ENCODE peak calls at places on chromosomes 5 and 9, in nine cellular contexts. X, N, P, U, O, L, Q, T and S are unnamed samples.

GRCh38 chr9:134494905-134495304 is 146.7 kb upstream of the COL5A1 start:
- DNase-seq in T (no peak), X (no peak), L (no peak), N (no peak), U (no peak), O (no peak), P (no peak), Q (no peak), S (no peak)

GRCh38 chr5:178077751-178078150 is 35.6 kb upstream of the N4BP3 start:
- DNase-seq in L (peak), U (no peak), P (no peak), O (no peak), T (peak), N (no peak), Q (no peak), X (no peak), S (no peak)

GRCh38 chr5:73960023-73960422 is 334.0 kb downstream of the ARHGEF28 start:
- DNase-seq in T (no peak), Q (no peak), X (no peak), U (no peak), P (no peak), N (no peak), L (no peak), O (no peak), S (no peak)

GRCh38 chr5:101176605-101177004 is 273.5 kb upstream of the ST8SIA4 start:
- DNase-seq in N (no peak), Q (no peak), L (no peak), P (no peak), U (no peak), X (no peak), O (no peak), T (no peak), S (no peak)

GRCh38 chr9:94746541-94747505 is 20.3 kb downstream of the AOPEP start:
- DNase-seq in N (no peak), T (no peak), P (no peak), L (no peak), U (no peak), X (no peak), O (no peak), Q (no peak), S (no peak)

GRCh38 chr9:35271637-35272036 is 109.8 kb downstream of the UNC13B start:
- DNase-seq in O (no peak), L (no peak), X (no peak), T (no peak), P (no peak), N (no peak), U (no peak), Q (no peak), S (peak)

GRCh38 chr9:88835038-88835466 is 156.2 kb upstream of the S1PR3 start:
- DNase-seq in T (no peak), N (peak), X (peak), L (no peak), O (no peak), Q (no peak), U (no peak), P (no peak), S (no peak)

GRCh38 chr5:167254150-167254549 is 1037.3 kb upstream of the WWC1 start:
- DNase-seq in N (no peak), O (no peak), X (no peak), L (peak), U (no peak), P (no peak), Q (no peak), T (peak), S (no peak)

GRCh38 chr5:36635721-36636390 is 29.4 kb downstream of the SLC1A3 start:
- DNase-seq in O (no peak), X (no peak), L (no peak), T (no peak), Q (no peak), P (no peak), N (peak), U (no peak), S (peak)

GRCh38 chr9:133461975-133462374 is 2.2 kb downstream of the CACFD1 start:
- DNase-seq in U (no peak), P (no peak), N (no peak), T (no peak), Q (no peak), L (no peak), X (no peak), O (no peak), S (no peak)

GRCh38 chr5:172002310-172002709 is 4.1 kb downstream of the FBXW11 start:
- DNase-seq in O (no peak), L (peak), P (no peak), N (no peak), Q (no peak), X (peak), T (peak), U (no peak), S (peak)

GRCh38 chr5:36489505-36489904 is 116.9 kb upstream of the SLC1A3 start:
- DNase-seq in Q (no peak), P (no peak), T (no peak), L (no peak), O (no peak), N (no peak), X (no peak), U (no peak), S (no peak)

GRCh38 chr5:127666043-127666716 is 17.3 kb downstream of the CTXN3 start:
- DNase-seq in P (no peak), T (no peak), Q (no peak), O (no peak), U (no peak), N (no peak), L (no peak), X (peak), S (no peak)

GRCh38 chr5:7320641-7321170 is 75.2 kb upstream of the ADCY2 start:
- DNase-seq in P (no peak), L (no peak), X (no peak), U (no peak), N (no peak), O (no peak), T (no peak), Q (no peak), S (no peak)

GRCh38 chr5:174511711-174512253 is 212.6 kb upstream of the MSX2 start:
- DNase-seq in N (no peak), X (no peak), T (no peak), O (no peak), Q (no peak), P (no peak), L (no peak), U (no peak), S (no peak)

GRCh38 chr9:34552606-34552981 is 29.8 kb upstream of the ENHO start:
- DNase-seq in U (no peak), X (no peak), P (no peak), N (no peak), Q (no peak), O (no peak), T (no peak), L (no peak), S (no peak)

GRCh38 chr9:137194388-137194787 is 5.9 kb downstream of the SSNA1 start:
- DNase-seq in U (no peak), L (no peak), O (no peak), N (no peak), X (no peak), P (no peak), T (peak), Q (no peak), S (no peak)

GRCh38 chr9:131752231-131752884 is 12.5 kb upstream of the RAPGEF1 start:
- DNase-seq in N (no peak), O (no peak), U (no peak), L (no peak), T (no peak), X (no peak), Q (no peak), P (no peak), S (no peak)

GRCh38 chr9:114156311-114156657 is 947 bp downstream of the COL27A1 start:
- DNase-seq in Q (no peak), U (no peak), L (peak), T (no peak), O (no peak), N (no peak), X (no peak), P (no peak), S (no peak)

GRCh38 chr9:71796368-71796767 is 28.1 kb upstream of the CEMIP2 start:
- DNase-seq in N (no peak), Q (no peak), O (no peak), P (no peak), L (no peak), T (no peak), U (no peak), X (no peak), S (no peak)

GRCh38 chr9:130387398-130387797 is 57.4 kb upstream of the ASS1 start:
- DNase-seq in O (no peak), P (no peak), X (no peak), N (no peak), U (no peak), Q (no peak), L (no peak), T (no peak), S (no peak)

GRCh38 chr9:89738137-89738932 is 133.5 kb downstream of the GADD45G start:
- DNase-seq in U (no peak), T (peak), L (peak), P (no peak), N (no peak), O (no peak), X (no peak), Q (no peak), S (no peak)

GRCh38 chr9:14320272-14321245 is 6.6 kb upstream of the NFIB start:
- DNase-seq in O (no peak), X (peak), N (peak), L (no peak), U (no peak), Q (peak), T (no peak), P (peak), S (peak)

GRCh38 chr9:12766357-12766756 is 8.5 kb upstream of the LURAP1L start:
- DNase-seq in O (no peak), L (no peak), N (no peak), U (no peak), X (no peak), Q (no peak), P (no peak), T (no peak), S (peak)

GRCh38 chr5:479566-480319 is 36.8 kb downstream of the EXOC3 start:
- DNase-seq in Q (no peak), U (no peak), L (no peak), X (no peak), P (no peak), N (no peak), T (no peak), O (no peak), S (no peak)

GRCh38 chr5:477871-478270 is 34.9 kb downstream of the EXOC3 start:
- DNase-seq in U (no peak), L (no peak), X (no peak), Q (no peak), T (no peak), N (no peak), O (no peak), P (no peak), S (no peak)

GRCh38 chr5:478982-479535 is 36.1 kb downstream of the EXOC3 start:
- DNase-seq in N (no peak), T (no peak), Q (no peak), O (no peak), X (no peak), L (no peak), U (no peak), P (no peak), S (no peak)

GRCh38 chr5:477247-477646 is 34.3 kb downstream of the EXOC3 start:
- DNase-seq in X (no peak), Q (no peak), N (no peak), O (no peak), U (no peak), T (no peak), L (no peak), P (no peak), S (no peak)

GRCh38 chr5:478355-478981 is 35.5 kb downstream of the EXOC3 start:
- DNase-seq in X (no peak), U (no peak), T (no peak), P (no peak), N (no peak), L (no peak), O (no peak), Q (no peak), S (no peak)
- H3K4me3 ChIP-seq in X (no peak), U (no peak), T (no peak), P (no peak), N (no peak), L (no peak), O (no peak), Q (no peak), S (no peak)

DNA sequence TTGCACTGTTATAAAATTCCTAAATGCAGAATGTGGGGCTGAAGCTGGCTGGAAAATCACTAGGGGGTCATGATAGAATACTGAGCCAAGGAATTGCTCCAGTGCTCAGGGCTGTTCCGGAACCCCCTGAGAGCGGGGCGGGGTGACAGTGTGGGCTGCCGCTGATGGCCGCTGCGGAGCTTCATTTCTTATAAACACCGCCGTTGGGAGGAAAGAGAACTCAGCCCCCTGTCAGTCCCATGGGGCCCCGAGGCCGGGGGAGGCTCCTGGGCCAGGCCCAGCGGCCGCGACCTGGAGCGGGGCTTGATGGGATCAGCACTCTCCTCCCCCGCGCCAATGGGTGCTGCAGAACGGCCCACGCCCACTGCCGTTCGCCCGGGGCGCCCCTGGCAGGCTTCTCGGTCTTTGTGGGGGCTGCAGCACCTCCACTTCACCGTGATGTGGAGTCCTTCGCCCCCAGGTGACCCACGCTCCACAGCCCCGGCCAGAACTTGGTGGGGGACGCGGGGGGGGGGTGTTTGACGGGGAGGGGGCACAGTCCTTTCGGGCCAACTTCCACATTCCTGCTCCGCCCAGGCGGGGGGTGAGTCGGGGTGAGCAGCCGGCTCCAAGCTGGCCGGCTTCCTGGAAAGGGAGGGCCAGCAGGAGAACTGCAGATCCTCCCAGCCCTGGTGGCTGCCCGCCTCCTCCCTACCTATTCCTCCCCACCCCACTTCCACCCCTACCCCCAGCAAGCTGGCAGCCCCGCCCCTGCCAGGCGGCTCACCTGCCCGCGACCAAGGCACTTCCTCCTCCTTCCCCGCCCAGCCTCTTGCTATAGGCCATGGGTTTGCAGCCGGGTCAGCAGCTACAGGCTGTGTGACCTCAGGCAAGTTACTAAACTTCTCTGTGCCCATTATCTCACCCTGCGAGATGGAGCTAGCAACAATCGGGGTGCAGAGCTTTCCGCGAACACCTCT is 5.4 kb upstream of the IRF1 start:
- DNase-seq in P (peak), N (peak), Q (peak), U (peak), X (peak), O (peak), T (peak), L (peak), S (peak)
- TF ChIP-seq CTCF in P (no peak), N (no peak), Q (no peak), U (no peak), X (peak), O (no peak), T (no peak), L (no peak), S (no peak)

GRCh38 chr5:40799248-40799647 is 1.1 kb upstream of the PRKAA1 start:
- DNase-seq in L (no peak), P (no peak), N (no peak), Q (no peak), T (no peak), U (no peak), O (no peak), X (peak), S (no peak)
- H3K4me3 ChIP-seq in L (peak), P (peak), N (no peak), Q (peak), T (peak), U (no peak), O (no peak), X (peak), S (no peak)

DNA sequence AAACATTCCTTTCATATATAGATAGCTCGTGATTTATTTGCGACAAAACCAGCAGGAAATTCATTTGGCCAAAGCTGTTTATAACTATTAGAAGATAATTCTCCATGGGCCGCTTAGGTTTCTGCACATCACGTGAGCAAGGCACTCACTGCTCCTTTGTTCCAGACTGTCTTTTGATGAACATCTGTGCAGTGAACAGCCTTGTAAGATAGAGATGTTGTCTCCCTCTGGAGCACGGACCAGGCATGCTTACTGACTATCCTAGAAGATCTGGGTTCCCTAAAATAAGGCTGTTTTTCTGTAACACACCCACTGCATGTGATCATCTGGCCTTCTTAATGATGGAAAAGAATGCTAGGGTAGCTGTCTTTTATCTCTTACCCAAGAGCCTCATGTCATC is 30.9 kb downstream of the YIPF5 start:
- DNase-seq in T (no peak), X (peak), L (no peak), P (no peak), N (no peak), Q (peak), U (no peak), O (peak), S (no peak)
- TF ChIP-seq CTCF in T (no peak), X (peak), L (peak), P (peak), N (no peak), Q (peak), U (no peak), O (no peak), S (no peak)